ENCODE peak calls at places on chromosome 10, in eight cellular contexts. I is brain microvascular endothelial cell, M is NB4, R is K562, H is mesothelial cell of epicardium, Q is endothelial cell, Z is AG09319, Y is GM06990. V is an unnamed sample.

GRCh38 chr10:1074748-1075358 is 18.7 kb downstream of the WDR37 start:
- DNase-seq in Q (no peak), M (peak; percentile 40), Y (no peak), Z (no peak), I (no peak), R (peak; percentile 16), H (no peak), V (no peak)

GRCh38 chr10:108877130-108877529 is 1046.2 kb downstream of the XPNPEP1 start:
- DNase-seq in Y (no peak), R (no peak), I (no peak), H (no peak), M (no peak), Z (no peak), Q (no peak), V (no peak)

GRCh38 chr10:22672594-22673392 is 41.6 kb downstream of the PIP4K2A start:
- DNase-seq in R (peak; percentile 53), M (no peak), I (no peak), Y (no peak), Z (no peak), H (no peak), Q (no peak), V (no peak)

GRCh38 chr10:4822208-4822607 is 3.8 kb upstream of the AKR1E2 start:
- DNase-seq in H (no peak), R (peak; percentile 77), Y (no peak), Z (no peak), I (no peak), Q (no peak), M (no peak), V (no peak)

GRCh38 chr10:49068672-49069217 is 46.6 kb downstream of the VSTM4 start:
- DNase-seq in Q (no peak), I (no peak), Z (no peak), H (no peak), R (no peak), Y (no peak), M (no peak), V (no peak)

GRCh38 chr10:118712080-118712479 is 42.7 kb downstream of the CACUL1 start:
- DNase-seq in H (no peak), R (no peak), Y (no peak), Q (no peak), I (no peak), Z (no peak), M (no peak), V (no peak)

GRCh38 chr10:12984165-12984747 is 17.3 kb downstream of the CCDC3 start:
- DNase-seq in M (peak; percentile 30), Z (no peak), H (no peak), I (peak; percentile 71), R (no peak), Q (no peak), Y (no peak), V (no peak)

GRCh38 chr10:113921571-113922370 is 67.3 kb downstream of the NHLRC2 start:
- DNase-seq in H (no peak), Y (no peak), Q (no peak), R (no peak), Z (no peak), I (no peak), M (no peak), V (no peak)

GRCh38 chr10:12235796-12236195 is 39.8 kb downstream of the CDC123 start:
- DNase-seq in Q (no peak), I (no peak), H (no peak), R (no peak), Y (no peak), Z (no peak), M (no peak), V (no peak)

GRCh38 chr10:7035111-7035761 is 375.6 kb downstream of the SFMBT2 start:
- DNase-seq in H (no peak), Z (no peak), I (no peak), Y (no peak), Q (no peak), M (no peak), R (peak; percentile 17), V (no peak)

GRCh38 chr10:679556-679955 is 9.9 kb downstream of the DIP2C start:
- DNase-seq in Y (no peak), R (no peak), M (no peak), I (no peak), Z (no peak), H (no peak), Q (no peak), V (no peak)

GRCh38 chr10:33163941-33164824 is 170.3 kb downstream of the NRP1 start:
- DNase-seq in Z (no peak), H (no peak), Q (no peak), R (no peak), Y (no peak), M (no peak), I (peak; percentile 38), V (no peak)

GRCh38 chr10:61733358-61733940 is 70.7 kb downstream of the CABCOCO1 start:
- DNase-seq in Q (peak; percentile 41), I (peak; percentile 45), Y (no peak), R (peak; percentile 78), Z (no peak), M (peak; percentile 51), H (no peak), V (no peak)

GRCh38 chr10:101716891-101717659 is 22.1 kb upstream of the FBXW4 start:
- DNase-seq in R (no peak), H (no peak), Q (no peak), I (no peak), M (no peak), Y (no peak), Z (no peak), V (no peak)

GRCh38 chr10:59229451-59229850 is 53.0 kb downstream of the PHYHIPL start:
- DNase-seq in Y (no peak), I (no peak), Z (no peak), Q (no peak), M (no peak), R (no peak), H (no peak), V (no peak)

GRCh38 chr10:43700306-43700705 is 51.6 kb upstream of the ZNF32 start:
- DNase-seq in Z (no peak), R (no peak), M (no peak), Y (no peak), Q (no peak), I (no peak), H (no peak), V (no peak)

GRCh38 chr10:118594392-118595063 is 920 bp downstream of the PRLHR start:
- DNase-seq in Q (peak; percentile 81), M (no peak), R (peak; percentile 17), I (peak; percentile 14), Y (no peak), Z (no peak), H (peak; percentile 74), V (no peak)

GRCh38 chr10:100561005-100561404 is 25.3 kb downstream of the HIF1AN start:
- DNase-seq in I (no peak), M (no peak), R (peak; percentile 22), Q (no peak), Z (no peak), H (no peak), Y (no peak), V (no peak)

GRCh38 chr10:100560248-100560647 is 24.5 kb downstream of the HIF1AN start:
- DNase-seq in M (no peak), Y (no peak), H (no peak), Z (no peak), Q (no peak), I (no peak), R (no peak), V (no peak)

GRCh38 chr10:100562008-100562672 is 26.4 kb downstream of the HIF1AN start:
- DNase-seq in M (peak; percentile 74), Q (peak; percentile 88), I (peak; percentile 36), Y (peak; percentile 77), H (peak; percentile 84), Z (no peak), R (peak; percentile 79), V (peak; percentile 92)

GRCh38 chr10:100565206-100565985 is 29.7 kb downstream of the HIF1AN start:
- DNase-seq in M (no peak), H (no peak), I (no peak), Y (no peak), R (no peak), Q (no peak), Z (no peak), V (no peak)

GRCh38 chr10:100562806-100563293 is 27.1 kb downstream of the HIF1AN start:
- DNase-seq in Q (peak; percentile 67), Y (peak; percentile 9), I (peak; percentile 23), H (no peak), Z (no peak), R (peak; percentile 48), M (peak; percentile 77), V (no peak)
- TF ChIP-seq CTCF in Q (no peak), Y (peak; percentile 23), I (peak; percentile 63), H (no peak), Z (peak; percentile 26), R (peak; percentile 86), M (peak; percentile 59), V (peak; percentile 0)

GRCh38 chr10:130615463-130615862 is 479.3 kb downstream of the GLRX3 start:
- DNase-seq in M (peak; percentile 73), R (no peak), H (no peak), Q (no peak), Y (no peak), Z (no peak), I (no peak), V (no peak)
- TF ChIP-seq CTCF in M (no peak), R (no peak), H (no peak), Q (no peak), Y (no peak), Z (no peak), I (no peak), V (no peak)

GRCh38 chr10:93206652-93207051 is 133.0 kb downstream of the CYP26A1 start:
- DNase-seq in H (no peak), I (no peak), Q (peak; percentile 12), M (no peak), R (peak; percentile 12), Z (no peak), Y (no peak), V (no peak)
- TF ChIP-seq CTCF in H (no peak), I (peak; percentile 15), Q (no peak), M (no peak), R (no peak), Z (no peak), Y (no peak), V (no peak)

GRCh38 chr10:34310234-34310633 is 504.9 kb downstream of the PARD3 start:
- DNase-seq in M (no peak), H (no peak), R (no peak), Y (no peak), I (no peak), Q (no peak), Z (no peak), V (no peak)

GRCh38 chr10:34303022-34303421 is 512.1 kb downstream of the PARD3 start:
- DNase-seq in I (no peak), Y (no peak), M (no peak), Q (no peak), Z (no peak), R (no peak), H (no peak), V (no peak)

DNA sequence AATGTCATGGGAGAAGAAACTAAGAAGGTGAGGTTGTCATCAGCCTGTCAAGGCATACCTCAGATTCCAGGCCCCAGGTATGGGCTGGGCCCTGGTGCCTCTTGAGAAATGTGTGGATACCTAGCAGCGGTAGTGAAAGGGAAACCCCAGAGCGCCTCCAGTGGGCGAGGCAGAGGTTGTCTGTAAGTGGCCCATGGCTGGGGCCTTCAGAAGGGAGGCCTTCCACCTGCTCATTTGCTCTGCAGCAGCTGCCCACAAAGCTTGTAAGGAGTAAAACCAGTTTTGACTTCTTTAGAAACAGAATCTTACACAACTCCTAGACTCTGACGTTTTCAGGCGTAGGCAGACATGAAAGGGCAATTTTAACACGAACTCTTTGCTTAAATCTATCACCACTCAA is 509.9 kb downstream of the PARD3 start:
- DNase-seq in I (no peak), Z (no peak), Q (peak; percentile 46), H (peak; percentile 63), M (peak; percentile 5), Y (peak; percentile 45), R (peak; percentile 37), V (no peak)
- TF ChIP-seq CTCF in I (peak; percentile 25), Z (no peak), Q (peak; percentile 45), H (peak; percentile 15), M (peak; percentile 4), Y (peak; percentile 46), R (peak; percentile 40), V (no peak)

V was measured in D721Med.